ENCODE peak calls at places on chromosomes 2 and 18, in ten cellular contexts. E is stimulated activated CD8-positive, alpha-beta memory T cell treated with anti-CD3 and anti-CD28 coated beads, Interleukin-4, amount 100 ng/mL, for 24 hours; L is CD4-positive, alpha-beta T cell; N is AG09319; F is psoas muscle; K is activated T-cell treated with anti-CD3 and anti-CD28 coated beads for 48 hours; Q is Caco-2; Y is NCI-H1694; H is endothelial cell; V is epithelial cell of proximal tubule. X is an unnamed sample.
A peak's percentile ranks its signal among the peaks of the same experiment; 100 is the strongest.

GRCh38 chr2:121634354-121635307 is 14.6 kb downstream of the CLASP1 start:
- DNase-seq in K (no peak), V (no peak), Q (no peak), E (no peak), N (no peak), L (no peak), H (no peak), Y (no peak), F (no peak), X (no peak)

GRCh38 chr2:168194784-168195522 is 52.4 kb downstream of the STK39 start:
- DNase-seq in F (no peak), Y (no peak), N (no peak), K (peak; percentile 31), Q (no peak), L (peak; percentile 3), V (no peak), H (no peak), E (peak; percentile 11), X (no peak)

GRCh38 chr2:233799716-233800115 is 21.6 kb downstream of the MROH2A start:
- DNase-seq in H (no peak), Y (no peak), E (no peak), L (no peak), N (no peak), F (no peak), Q (no peak), V (no peak), K (no peak), X (no peak)

GRCh38 chr2:120319135-120319534 is 26.8 kb upstream of the INHBB start:
- DNase-seq in L (no peak), Q (no peak), K (no peak), N (no peak), H (no peak), Y (no peak), E (no peak), V (no peak), F (no peak), X (no peak)

GRCh38 chr2:136167721-136168470 is 49.9 kb upstream of the CXCR4 start:
- DNase-seq in Q (no peak), V (no peak), F (no peak), L (no peak), N (no peak), E (no peak), Y (no peak), H (no peak), K (no peak), X (no peak)

GRCh38 chr2:217964658-217965161 is 38.1 kb downstream of the TNS1 start:
- DNase-seq in E (no peak), Q (peak; percentile 36), N (no peak), L (no peak), F (no peak), H (no peak), V (no peak), K (no peak), Y (no peak), X (no peak)

GRCh38 chr2:24452499-24452878 is 38.6 kb upstream of the NCOA1 start:
- DNase-seq in V (no peak), N (no peak), L (no peak), Q (no peak), Y (no peak), F (no peak), H (no peak), K (no peak), E (no peak), X (no peak)

GRCh38 chr18:51076503-51076902 is 46.5 kb downstream of the SMAD4 start:
- DNase-seq in Q (no peak), Y (no peak), F (no peak), N (no peak), E (no peak), V (no peak), H (no peak), L (no peak), K (no peak), X (no peak)

GRCh38 chr2:182970486-182970885 is 67.8 kb downstream of the NCKAP1 start:
- DNase-seq in V (no peak), N (no peak), Q (no peak), H (no peak), E (no peak), K (no peak), Y (no peak), F (no peak), L (no peak), X (no peak)

GRCh38 chr2:42101641-42102605 is 54.1 kb downstream of the PKDCC start:
- DNase-seq in L (peak; percentile 89), N (no peak), E (peak; percentile 78), Q (peak; percentile 78), H (peak; percentile 32), V (peak; percentile 45), Y (no peak), F (peak; percentile 41), K (peak; percentile 75), X (peak; percentile 64)